ENCODE peak calls at places on chromosomes 13 and 19, in nine cellular contexts. V, P, A, O, X, L, F, Z and Y are unnamed samples.

GRCh38 chr19:55165952-55166529 is 372 bp downstream of the DNAAF3 start:
- DNase-seq in V (peak; percentile 94), P (peak; percentile 98), A (no peak), O (no peak), X (peak; percentile 47), L (peak; percentile 49), F (peak; percentile 73), Z (peak; percentile 45), Y (peak; percentile 56)

GRCh38 chr19:50695251-50696064 is 24.1 kb downstream of the SHANK1 start:
- DNase-seq in V (no peak), P (peak; percentile 69), A (peak; percentile 64), O (no peak), X (peak; percentile 47), L (peak; percentile 33), F (no peak), Z (no peak), Y (no peak)

GRCh38 chr13:73741111-73741510 is 393.1 kb downstream of the KLF12 start:
- DNase-seq in V (no peak), P (no peak), A (no peak), O (no peak), X (peak; percentile 7), L (peak; percentile 6), F (no peak), Z (no peak), Y (no peak)

GRCh38 chr13:106118996-106119395 is 416.5 kb downstream of the EFNB2 start:
- DNase-seq in V (no peak), P (no peak), A (no peak), O (no peak), X (no peak), L (no peak), F (no peak), Z (no peak), Y (no peak)

GRCh38 chr19:38862321-38863059 is 12.7 kb upstream of the HNRNPL start:
- DNase-seq in V (no peak), P (no peak), A (no peak), O (no peak), X (no peak), L (no peak), F (peak; percentile 58), Z (no peak), Y (no peak)

GRCh38 chr19:4633140-4633967 is 6.0 kb upstream of the TNFAIP8L1 start:
- DNase-seq in V (peak; percentile 68), P (peak; percentile 79), A (no peak), O (no peak), X (peak; percentile 66), L (peak; percentile 46), F (peak; percentile 71), Z (peak; percentile 32), Y (peak; percentile 73)

GRCh38 chr19:36051236-36051635 is 2.8 kb downstream of the THAP8 start:
- DNase-seq in V (peak; percentile 40), P (peak; percentile 89), A (no peak), O (no peak), X (no peak), L (no peak), F (no peak), Z (no peak), Y (no peak)

GRCh38 chr19:43809762-43810696 is 7.8 kb upstream of the LYPD5 start:
- DNase-seq in V (no peak), P (peak; percentile 81), A (no peak), O (no peak), X (no peak), L (no peak), F (no peak), Z (no peak), Y (no peak)

GRCh38 chr13:43132911-43133310 is 109.5 kb downstream of the DNAJC15 start:
- DNase-seq in V (no peak), P (no peak), A (no peak), O (no peak), X (no peak), L (no peak), F (no peak), Z (no peak), Y (no peak)

GRCh38 chr13:79859756-79860155 is 378.8 kb downstream of the NDFIP2 start:
- DNase-seq in V (no peak), P (no peak), A (no peak), O (no peak), X (no peak), L (no peak), F (no peak), Z (no peak), Y (no peak)

GRCh38 chr19:8174706-8175105 is 25.3 kb upstream of the FBN3 start:
- DNase-seq in V (no peak), P (no peak), A (no peak), O (no peak), X (no peak), L (no peak), F (no peak), Z (no peak), Y (no peak)